ENCODE peak calls at places on chromosomes 4 and X, in seven cellular contexts. I is fibroblast of lung, K is substantia nigra, E is GM12865, Y is HuH-7, Z is anterior cingulate cortex, S is pancreas. F is an unnamed sample.

GRCh38 chr4:41204400-41204978 is 9.9 kb downstream of the APBB2 start:
- DNase-seq in I (peak; percentile 57), K (no peak), E (no peak), Y (no peak), Z (no peak), S (peak; percentile 67), F (no peak)

GRCh38 chr4:126136922-126137781 is 822.4 kb downstream of the FAT4 start:
- DNase-seq in I (no peak), K (no peak), E (no peak), Y (no peak), Z (no peak), S (no peak), F (no peak)

GRCh38 chr4:77454858-77455257 is 150.8 kb upstream of the CXCL13 start:
- DNase-seq in I (no peak), K (no peak), E (no peak), Y (no peak), Z (no peak), S (no peak), F (no peak)

GRCh38 chrX:20263474-20263873 is 3.2 kb downstream of the RPS6KA3 start:
- DNase-seq in I (peak; percentile 47), K (no peak), E (peak; percentile 50), Y (no peak), Z (no peak), S (no peak), F (no peak)

GRCh38 chr4:128558896-128559669 is 250.4 kb upstream of the JADE1 start:
- DNase-seq in I (peak; percentile 50), K (peak; percentile 5), E (no peak), Y (no peak), Z (no peak), S (no peak), F (no peak)

GRCh38 chr4:89249716-89250361 is 57.8 kb downstream of the GPRIN3 start:
- DNase-seq in I (no peak), K (no peak), E (no peak), Y (no peak), Z (no peak), S (peak; percentile 13), F (no peak)

GRCh38 chr4:139823345-139823744 is 157.7 kb downstream of the MGST2 start:
- DNase-seq in I (no peak), K (no peak), E (no peak), Y (no peak), Z (no peak), S (no peak), F (no peak)

GRCh38 chrX:13716905-13717304 is 17.5 kb downstream of the TRAPPC2 start:
- DNase-seq in I (no peak), K (no peak), E (no peak), Y (no peak), Z (no peak), S (no peak), F (no peak)

GRCh38 chr4:146340798-146341197 is 126.5 kb downstream of the REELD1 start:
- DNase-seq in I (peak; percentile 59), K (no peak), E (peak; percentile 23), Y (no peak), Z (no peak), S (no peak), F (no peak)

GRCh38 chr4:188986271-188986689 is 847.0 kb downstream of the TRIML1 start:
- DNase-seq in I (peak; percentile 60), K (no peak), E (no peak), Y (no peak), Z (no peak), S (no peak), F (no peak)

F was measured in left colon.